ENCODE peak calls at places on chromosomes 13 and 19, in five cellular contexts. U is tibial artery, C is bronchial epithelial cell, W is body of pancreas, J is ascending aorta. D is an unnamed sample.
A peak's percentile ranks its signal among the peaks of the same experiment; 100 is the strongest.

GRCh38 chr19:20558011-20558410 is 7.6 kb downstream of the ZNF737 start:
- DNase-seq in C (no peak), W (peak; percentile 46), U (no peak), J (no peak), D (no peak)

GRCh38 chr19:39847525-39847924 is 1.3 kb upstream of the FBL start:
- DNase-seq in U (no peak), J (no peak), W (no peak), C (no peak), D (no peak)

GRCh38 chr19:8036438-8037099 is 16.0 kb upstream of the CCL25 start:
- DNase-seq in W (no peak), J (no peak), U (no peak), C (no peak), D (no peak)

GRCh38 chr13:40503966-40504591 is 162.4 kb downstream of the FOXO1 start:
- DNase-seq in C (peak; percentile 96), W (no peak), J (no peak), U (no peak), D (no peak)

GRCh38 chr13:48400820-48401219 is 12.1 kb downstream of the LPAR6 start:
- DNase-seq in C (peak; percentile 98), W (no peak), J (no peak), U (no peak), D (no peak)

GRCh38 chr13:93814658-93815057 is 588.1 kb downstream of the GPC6 start:
- DNase-seq in J (no peak), W (no peak), C (no peak), U (no peak), D (no peak)

GRCh38 chr13:113777311-113778260 is 18.6 kb downstream of the TMEM255B start:
- DNase-seq in U (no peak), W (no peak), J (no peak), C (no peak), D (peak; percentile 59)

GRCh38 chr13:82569581-82569980 is 1312.7 kb downstream of the SLITRK1 start:
- DNase-seq in C (no peak), J (no peak), U (no peak), W (no peak), D (no peak)

GRCh38 chr19:57947419-57948134 is at the start of gene ZNF256:
- DNase-seq in J (peak; percentile 95), U (peak; percentile 92), C (peak; percentile 86), W (peak; percentile 93), D (peak; percentile 93)

GRCh38 chr19:6519289-6519688 is 11.5 kb upstream of the TNFSF9 start:
- DNase-seq in W (no peak), U (no peak), J (no peak), C (peak; percentile 86), D (no peak)

GRCh38 chr13:108816381-108816780 is 187.0 kb downstream of the MYO16 start:
- DNase-seq in U (no peak), W (no peak), J (no peak), C (no peak), D (no peak)

GRCh38 chr19:27776020-27776419 is 1436.9 kb downstream of the UQCRFS1 start:
- DNase-seq in C (peak; percentile 3), U (no peak), W (no peak), J (no peak), D (no peak)

GRCh38 chr19:4342421-4343055 is 824 bp upstream of the MPND start:
- DNase-seq in U (peak; percentile 98), W (peak; percentile 93), J (peak; percentile 99), C (peak; percentile 100), D (peak; percentile 92)

DNA sequence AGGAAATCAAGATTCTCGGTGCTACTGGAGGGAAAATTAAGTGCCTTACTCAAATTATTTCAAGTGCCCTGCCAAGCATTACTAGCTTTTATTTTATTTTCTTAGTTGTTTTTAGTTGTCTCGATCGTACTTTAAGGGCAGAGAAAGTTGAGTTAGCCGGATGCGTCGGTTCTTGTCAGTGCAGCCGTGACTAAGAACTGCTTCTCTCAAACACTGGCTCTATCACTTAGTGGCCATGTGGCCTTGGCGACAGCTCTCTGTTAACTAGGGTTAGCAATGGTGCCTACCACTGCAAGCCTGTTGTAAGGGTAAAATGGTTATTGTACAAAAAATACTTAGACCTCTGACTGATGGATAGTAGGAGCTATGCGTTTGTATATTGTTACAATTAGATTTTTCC is 227.8 kb downstream of the KATNAL1 start:
- DNase-seq in C (no peak), U (no peak), W (no peak), J (no peak), D (no peak)
- TF ChIP-seq CTCF in C (no peak), U (no peak), W (no peak), J (no peak), D (no peak)

DNA sequence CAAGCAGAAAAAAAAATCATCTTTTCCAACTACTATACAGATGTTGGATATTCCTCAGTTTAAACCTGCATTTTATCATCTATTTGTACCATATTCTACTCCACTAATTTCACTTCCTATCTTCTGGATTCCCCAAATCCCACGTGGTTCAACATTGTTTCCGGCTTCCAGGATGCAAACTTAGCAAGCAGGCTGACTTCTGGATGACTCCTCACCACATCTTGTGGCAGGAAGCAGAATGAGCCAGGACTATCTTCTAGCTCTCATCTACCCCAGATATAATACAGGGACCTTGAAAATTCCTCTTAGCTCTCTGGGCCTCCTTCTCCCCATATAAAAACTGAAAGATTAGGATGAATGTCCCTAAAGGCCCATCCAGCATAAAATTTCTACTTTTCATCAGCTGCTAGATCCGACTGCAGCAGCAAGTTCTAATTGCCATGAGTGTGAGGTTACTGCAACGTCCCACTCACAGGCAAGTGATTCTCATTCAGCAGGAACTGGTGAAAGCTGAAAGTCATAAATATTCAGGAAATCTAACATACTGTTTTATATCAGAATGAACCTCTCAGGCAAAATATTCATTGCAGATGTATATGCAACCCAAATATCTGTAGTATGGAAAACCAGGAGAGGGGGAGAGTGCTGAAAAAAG is 93.4 kb downstream of the KCTD12 start:
- DNase-seq in W (no peak), U (peak; percentile 48), C (peak; percentile 37), J (no peak), D (no peak)
- TF ChIP-seq CTCF in W (no peak), U (no peak), C (no peak), J (no peak), D (no peak)

DNA sequence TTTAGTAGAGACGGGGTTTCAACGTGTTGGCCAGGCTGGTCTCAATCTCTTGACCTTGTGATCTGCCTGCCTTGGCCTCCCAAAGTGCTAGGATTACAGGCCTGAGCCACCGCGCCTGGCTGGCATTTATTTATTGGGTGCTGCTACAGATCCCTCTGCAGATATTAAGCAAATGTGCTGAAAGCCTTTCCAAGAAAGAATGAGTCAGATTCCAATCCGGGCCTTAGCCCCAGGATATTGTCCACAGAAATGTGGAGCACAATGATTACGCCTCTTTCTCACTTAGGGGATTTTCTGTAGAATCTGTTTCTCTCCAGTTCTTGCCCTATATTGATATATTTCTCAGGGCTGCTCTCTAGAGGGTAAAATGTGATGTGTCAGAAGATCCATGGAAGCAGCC is 24.7 kb upstream of the IGFL4 start:
- DNase-seq in J (no peak), C (peak; percentile 75), U (no peak), W (no peak), D (no peak)
- TF ChIP-seq CTCF in J (no peak), C (no peak), U (no peak), W (no peak), D (no peak)

GRCh38 chr13:103100795-103101194 is 34.6 kb upstream of the SLC10A2 start:
- DNase-seq in U (no peak), W (no peak), J (no peak), C (no peak), D (no peak)

GRCh38 chr13:103102482-103102881 is 36.3 kb upstream of the SLC10A2 start:
- DNase-seq in U (no peak), W (no peak), C (no peak), J (no peak), D (no peak)

GRCh38 chr13:103101902-103102301 is 35.7 kb upstream of the SLC10A2 start:
- DNase-seq in U (no peak), J (no peak), C (no peak), W (no peak), D (no peak)

GRCh38 chr13:103099894-103100293 is 33.7 kb upstream of the SLC10A2 start:
- DNase-seq in J (no peak), U (no peak), W (no peak), C (peak; percentile 14), D (no peak)

DNA sequence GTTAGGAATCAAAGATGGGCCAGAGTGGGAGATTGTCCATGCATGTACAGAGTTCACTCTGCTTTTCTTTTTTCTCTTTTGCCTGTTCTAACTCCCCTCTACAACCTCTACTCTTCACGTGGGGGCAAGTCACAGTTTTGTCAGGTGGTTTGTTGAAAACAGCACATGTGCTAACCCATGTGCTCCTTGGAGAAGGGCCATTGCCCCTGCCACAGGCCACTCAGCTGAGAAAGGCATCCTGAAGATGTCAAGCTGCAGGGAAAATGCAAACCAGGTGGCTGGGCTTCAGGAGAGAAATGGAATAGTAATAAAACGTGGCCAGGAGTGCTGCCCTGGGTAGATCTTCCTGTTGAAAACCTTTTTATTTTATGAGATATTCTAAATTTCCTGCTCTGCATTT is 35.3 kb upstream of the SLC10A2 start:
- DNase-seq in C (no peak), U (no peak), W (no peak), J (no peak), D (no peak)
- TF ChIP-seq CTCF in C (no peak), U (no peak), W (no peak), J (no peak), D (no peak)

GRCh38 chr19:1401138-1401888 is at the start of gene GAMT:
- DNase-seq in W (peak; percentile 55), J (no peak), C (no peak), U (no peak), D (peak; percentile 44)
- TF ChIP-seq CTCF in W (peak; percentile 55), J (peak; percentile 48), C (peak; percentile 27), U (peak; percentile 42), D (peak; percentile 53)

GRCh38 chr19:29745253-29745652 is 30.2 kb upstream of the C19orf12 start:
- DNase-seq in U (no peak), C (no peak), J (no peak), W (no peak), D (no peak)

GRCh38 chr19:29737461-29738000 is 22.5 kb upstream of the C19orf12 start:
- DNase-seq in U (no peak), C (no peak), J (no peak), W (no peak), D (no peak)

GRCh38 chr19:29741226-29741625 is 26.2 kb upstream of the C19orf12 start:
- DNase-seq in W (no peak), C (no peak), J (no peak), U (no peak), D (no peak)

GRCh38 chr19:29743681-29744080 is 28.6 kb upstream of the C19orf12 start:
- DNase-seq in J (no peak), U (no peak), C (no peak), W (no peak), D (no peak)

GRCh38 chr19:29741776-29742175 is 26.7 kb upstream of the C19orf12 start:
- DNase-seq in U (no peak), W (no peak), C (no peak), J (no peak), D (no peak)
- TF ChIP-seq CTCF in U (no peak), W (no peak), C (no peak), J (no peak), D (no peak)

DNA sequence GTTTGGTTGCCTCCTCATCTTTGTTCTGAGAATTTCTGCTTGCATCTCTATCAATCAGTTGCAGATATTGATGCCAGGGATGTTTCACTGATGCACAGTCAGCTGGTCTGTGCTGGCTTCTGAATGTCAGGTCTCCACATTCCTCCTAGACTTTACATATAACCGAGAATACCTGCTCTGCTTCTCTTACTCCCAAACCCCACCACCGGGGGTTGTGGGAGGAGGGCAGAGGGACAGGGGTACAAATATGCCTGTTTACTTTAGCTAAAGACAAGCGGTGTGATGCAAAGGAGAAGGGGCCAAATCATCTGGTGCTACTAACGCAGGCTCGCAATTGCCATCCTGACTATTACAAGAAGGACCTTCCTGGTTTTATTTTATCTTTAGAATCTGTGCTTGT is 17.4 kb upstream of the KLHL1 start:
- DNase-seq in W (no peak), C (no peak), U (no peak), J (no peak), D (no peak)
- TF ChIP-seq CTCF in W (no peak), C (no peak), U (no peak), J (no peak), D (no peak)

D was measured in progenitor cell of endocrine pancreas.